ENCODE peak calls at places on chromosomes 12 and 14, in seven cellular contexts. One of them, this sample, is unnamed.
A peak's percentile ranks its signal among the peaks of the same experiment; 100 is the strongest.

GRCh38 chr12:30582943-30583342 is 112.7 kb downstream of the IPO8 start:
- DNase-seq in WERI-Rb-1: no peak
- DNase-seq in right atrium auricular region: no peak
- DNase-seq in lower lobe of right lung: no peak
- DNase-seq in fibroblast of the aortic adventitia: peak; percentile 21
- DNase-seq in GM12865: no peak
- DNase-seq in mucosa of descending colon: no peak
- DNase-seq in this sample: no peak

GRCh38 chr12:9649532-9649940 is 20.0 kb upstream of the CLEC2D start:
- DNase-seq in mucosa of descending colon: peak; percentile 30
- DNase-seq in lower lobe of right lung: no peak
- DNase-seq in fibroblast of the aortic adventitia: no peak
- DNase-seq in GM12865: peak; percentile 65
- DNase-seq in WERI-Rb-1: no peak
- DNase-seq in right atrium auricular region: no peak
- DNase-seq in this sample: no peak

GRCh38 chr14:56156096-56156495 is 37.9 kb downstream of the PELI2 start:
- DNase-seq in GM12865: no peak
- DNase-seq in lower lobe of right lung: no peak
- DNase-seq in fibroblast of the aortic adventitia: peak; percentile 10
- DNase-seq in right atrium auricular region: no peak
- DNase-seq in WERI-Rb-1: no peak
- DNase-seq in mucosa of descending colon: no peak
- DNase-seq in this sample: no peak

GRCh38 chr12:58465418-58465817 is 454.9 kb downstream of the LRIG3 start:
- DNase-seq in mucosa of descending colon: no peak
- DNase-seq in fibroblast of the aortic adventitia: peak; percentile 26
- DNase-seq in right atrium auricular region: no peak
- DNase-seq in WERI-Rb-1: no peak
- DNase-seq in GM12865: no peak
- DNase-seq in lower lobe of right lung: no peak
- DNase-seq in this sample: no peak

GRCh38 chr14:95516554-95517209 is at the start of gene SYNE3:
- DNase-seq in lower lobe of right lung: peak; percentile 73
- DNase-seq in WERI-Rb-1: no peak
- DNase-seq in mucosa of descending colon: peak; percentile 84
- DNase-seq in GM12865: peak; percentile 81
- DNase-seq in fibroblast of the aortic adventitia: no peak
- DNase-seq in right atrium auricular region: no peak
- DNase-seq in this sample: no peak

GRCh38 chr14:79011091-79011919 is 841.1 kb downstream of the NRXN3 start:
- DNase-seq in GM12865: peak; percentile 45
- DNase-seq in lower lobe of right lung: no peak
- DNase-seq in mucosa of descending colon: no peak
- DNase-seq in fibroblast of the aortic adventitia: peak; percentile 59
- DNase-seq in right atrium auricular region: no peak
- DNase-seq in WERI-Rb-1: peak; percentile 11
- DNase-seq in this sample: peak; percentile 64

GRCh38 chr12:78359530-78359929 is 505.0 kb upstream of the SYT1 start:
- DNase-seq in WERI-Rb-1: no peak
- DNase-seq in lower lobe of right lung: no peak
- DNase-seq in GM12865: no peak
- DNase-seq in right atrium auricular region: no peak
- DNase-seq in mucosa of descending colon: no peak
- DNase-seq in fibroblast of the aortic adventitia: peak; percentile 79
- DNase-seq in this sample: peak; percentile 7

GRCh38 chr12:102479099-102479887 is 1.1 kb downstream of the IGF1 start:
- DNase-seq in lower lobe of right lung: no peak
- DNase-seq in right atrium auricular region: no peak
- DNase-seq in mucosa of descending colon: no peak
- DNase-seq in fibroblast of the aortic adventitia: no peak
- DNase-seq in WERI-Rb-1: no peak
- DNase-seq in GM12865: no peak
- DNase-seq in this sample: no peak

GRCh38 chr12:6703631-6704030 is 3.0 kb upstream of the PIANP start:
- DNase-seq in fibroblast of the aortic adventitia: no peak
- DNase-seq in lower lobe of right lung: no peak
- DNase-seq in mucosa of descending colon: no peak
- DNase-seq in GM12865: peak; percentile 31
- DNase-seq in WERI-Rb-1: peak; percentile 61
- DNase-seq in right atrium auricular region: no peak
- DNase-seq in this sample: no peak

GRCh38 chr12:132471011-132471857 is 18.7 kb upstream of the FBRSL1 start:
- DNase-seq in WERI-Rb-1: no peak
- DNase-seq in right atrium auricular region: no peak
- DNase-seq in fibroblast of the aortic adventitia: no peak
- DNase-seq in GM12865: peak; percentile 72
- DNase-seq in lower lobe of right lung: no peak
- DNase-seq in mucosa of descending colon: no peak
- DNase-seq in this sample: no peak

GRCh38 chr14:61720302-61720677 is 25.0 kb downstream of the HIF1A start:
- DNase-seq in mucosa of descending colon: no peak
- DNase-seq in lower lobe of right lung: no peak
- DNase-seq in fibroblast of the aortic adventitia: no peak
- DNase-seq in WERI-Rb-1: no peak
- DNase-seq in GM12865: no peak
- DNase-seq in right atrium auricular region: no peak
- DNase-seq in this sample: no peak

GRCh38 chr12:14810953-14811483 is 3.0 kb downstream of the SMCO3 start:
- DNase-seq in WERI-Rb-1: peak; percentile 28
- DNase-seq in right atrium auricular region: no peak
- DNase-seq in fibroblast of the aortic adventitia: peak; percentile 43
- DNase-seq in GM12865: peak; percentile 4
- DNase-seq in mucosa of descending colon: no peak
- DNase-seq in lower lobe of right lung: no peak
- DNase-seq in this sample: peak; percentile 62

GRCh38 chr12:43329381-43329780 is 222.6 kb downstream of the ADAMTS20 start:
- DNase-seq in mucosa of descending colon: no peak
- DNase-seq in right atrium auricular region: no peak
- DNase-seq in lower lobe of right lung: no peak
- DNase-seq in WERI-Rb-1: no peak
- DNase-seq in fibroblast of the aortic adventitia: peak; percentile 78
- DNase-seq in GM12865: no peak
- DNase-seq in this sample: no peak

GRCh38 chr12:42887657-42888056 is 298.1 kb upstream of the PRICKLE1 start:
- DNase-seq in GM12865: no peak
- DNase-seq in lower lobe of right lung: no peak
- DNase-seq in mucosa of descending colon: no peak
- DNase-seq in WERI-Rb-1: no peak
- DNase-seq in fibroblast of the aortic adventitia: peak; percentile 1
- DNase-seq in right atrium auricular region: no peak
- DNase-seq in this sample: no peak

GRCh38 chr12:66130267-66131066 is at the start of gene LLPH:
- DNase-seq in lower lobe of right lung: peak; percentile 96
- DNase-seq in right atrium auricular region: peak; percentile 91
- DNase-seq in fibroblast of the aortic adventitia: peak; percentile 82
- DNase-seq in GM12865: peak; percentile 95
- DNase-seq in WERI-Rb-1: peak; percentile 88
- DNase-seq in mucosa of descending colon: peak; percentile 92
- DNase-seq in this sample: peak; percentile 87

DNA sequence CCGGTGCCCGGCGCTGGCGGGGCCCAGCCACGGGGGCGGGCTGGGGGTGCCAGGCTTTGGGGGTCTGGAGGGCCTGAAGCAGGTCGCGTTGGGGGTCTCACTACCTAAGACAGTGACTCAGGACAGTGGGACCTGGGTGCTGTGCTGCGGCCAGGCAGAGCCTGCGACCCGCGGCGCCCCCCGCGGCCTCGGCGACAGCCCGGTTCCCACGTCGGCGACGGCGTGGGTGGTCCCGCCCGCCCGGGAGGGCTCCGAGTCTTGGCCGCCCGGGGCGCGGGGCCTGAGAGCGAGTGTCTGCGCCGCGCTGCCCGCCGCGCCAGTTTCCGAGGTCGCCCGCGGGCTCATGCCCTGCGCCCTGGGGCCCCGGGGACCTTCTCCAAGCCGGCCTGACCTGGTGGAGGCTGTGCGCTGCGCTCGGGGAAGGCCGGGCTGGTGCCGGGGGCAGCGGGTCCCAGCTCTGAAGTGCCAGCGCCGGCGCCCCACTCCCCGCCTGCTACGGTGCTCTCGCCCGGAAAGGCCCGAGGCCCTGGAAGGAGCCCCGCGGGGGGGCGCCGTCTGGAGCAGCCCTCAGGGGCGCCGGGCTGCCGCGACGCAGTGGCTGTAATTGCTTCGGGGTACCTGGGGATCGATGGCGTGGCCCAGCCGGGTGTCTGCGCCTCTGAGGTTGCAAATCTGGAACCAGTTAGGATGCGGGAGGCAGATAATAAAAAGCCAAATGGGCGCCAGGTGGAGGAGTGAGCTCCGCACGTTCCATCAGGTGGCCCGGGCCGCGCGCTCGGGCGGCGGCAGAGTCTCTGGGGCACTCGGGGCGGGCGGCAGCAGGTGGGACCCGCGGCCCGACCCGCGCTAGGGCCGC is 102.5 kb upstream of the DIO3 start:
- DNase-seq in WERI-Rb-1: no peak
- DNase-seq in GM12865: no peak
- DNase-seq in right atrium auricular region: no peak
- DNase-seq in mucosa of descending colon: no peak
- DNase-seq in lower lobe of right lung: no peak
- DNase-seq in fibroblast of the aortic adventitia: no peak
- DNase-seq in this sample: no peak
- TF ChIP-seq CTCF in WERI-Rb-1: no peak
- TF ChIP-seq CTCF in GM12865: no peak
- TF ChIP-seq CTCF in right atrium auricular region: no peak
- TF ChIP-seq CTCF in mucosa of descending colon: no peak
- TF ChIP-seq CTCF in lower lobe of right lung: no peak
- TF ChIP-seq CTCF in fibroblast of the aortic adventitia: no peak
- TF ChIP-seq CTCF in this sample: no peak

GRCh38 chr12:87866602-87867292 is 162.5 kb downstream of the C12orf50 start:
- DNase-seq in fibroblast of the aortic adventitia: peak; percentile 14
- DNase-seq in GM12865: peak; percentile 16
- DNase-seq in mucosa of descending colon: no peak
- DNase-seq in WERI-Rb-1: no peak
- DNase-seq in right atrium auricular region: no peak
- DNase-seq in lower lobe of right lung: no peak
- DNase-seq in this sample: peak; percentile 17
- TF ChIP-seq CTCF in fibroblast of the aortic adventitia: peak; percentile 48
- TF ChIP-seq CTCF in GM12865: peak; percentile 50
- TF ChIP-seq CTCF in mucosa of descending colon: no peak
- TF ChIP-seq CTCF in WERI-Rb-1: peak; percentile 52
- TF ChIP-seq CTCF in right atrium auricular region: no peak
- TF ChIP-seq CTCF in lower lobe of right lung: peak; percentile 9
- TF ChIP-seq CTCF in this sample: peak; percentile 60

GRCh38 chr12:74021937-74022336 is 515.7 kb upstream of the ATXN7L3B start:
- DNase-seq in fibroblast of the aortic adventitia: peak; percentile 34
- DNase-seq in lower lobe of right lung: peak; percentile 48
- DNase-seq in right atrium auricular region: no peak
- DNase-seq in mucosa of descending colon: no peak
- DNase-seq in WERI-Rb-1: peak; percentile 84
- DNase-seq in GM12865: peak; percentile 69
- DNase-seq in this sample: peak; percentile 60
- TF ChIP-seq CTCF in fibroblast of the aortic adventitia: peak; percentile 49
- TF ChIP-seq CTCF in lower lobe of right lung: peak; percentile 40
- TF ChIP-seq CTCF in right atrium auricular region: peak; percentile 48
- TF ChIP-seq CTCF in mucosa of descending colon: no peak
- TF ChIP-seq CTCF in WERI-Rb-1: peak; percentile 87
- TF ChIP-seq CTCF in GM12865: peak; percentile 74
- TF ChIP-seq CTCF in this sample: peak; percentile 68

GRCh38 chr14:71221119-71221518 is 313.9 kb downstream of the PCNX1 start:
- DNase-seq in WERI-Rb-1: no peak
- DNase-seq in GM12865: no peak
- DNase-seq in right atrium auricular region: no peak
- DNase-seq in fibroblast of the aortic adventitia: no peak
- DNase-seq in mucosa of descending colon: no peak
- DNase-seq in lower lobe of right lung: no peak
- DNase-seq in this sample: no peak
- TF ChIP-seq CTCF in WERI-Rb-1: no peak
- TF ChIP-seq CTCF in GM12865: no peak
- TF ChIP-seq CTCF in right atrium auricular region: no peak
- TF ChIP-seq CTCF in fibroblast of the aortic adventitia: no peak
- TF ChIP-seq CTCF in mucosa of descending colon: no peak
- TF ChIP-seq CTCF in lower lobe of right lung: no peak
- TF ChIP-seq CTCF in this sample: no peak

GRCh38 chr14:34873591-34874385 is 1.4 kb downstream of the BAZ1A start:
- DNase-seq in fibroblast of the aortic adventitia: no peak
- DNase-seq in mucosa of descending colon: peak; percentile 86
- DNase-seq in lower lobe of right lung: peak; percentile 94
- DNase-seq in WERI-Rb-1: peak; percentile 88
- DNase-seq in right atrium auricular region: peak; percentile 90
- DNase-seq in GM12865: peak; percentile 92
- DNase-seq in this sample: peak; percentile 63
- TF ChIP-seq CTCF in fibroblast of the aortic adventitia: no peak
- TF ChIP-seq CTCF in mucosa of descending colon: no peak
- TF ChIP-seq CTCF in lower lobe of right lung: no peak
- TF ChIP-seq CTCF in WERI-Rb-1: no peak
- TF ChIP-seq CTCF in right atrium auricular region: no peak
- TF ChIP-seq CTCF in GM12865: no peak
- TF ChIP-seq CTCF in this sample: no peak

DNA sequence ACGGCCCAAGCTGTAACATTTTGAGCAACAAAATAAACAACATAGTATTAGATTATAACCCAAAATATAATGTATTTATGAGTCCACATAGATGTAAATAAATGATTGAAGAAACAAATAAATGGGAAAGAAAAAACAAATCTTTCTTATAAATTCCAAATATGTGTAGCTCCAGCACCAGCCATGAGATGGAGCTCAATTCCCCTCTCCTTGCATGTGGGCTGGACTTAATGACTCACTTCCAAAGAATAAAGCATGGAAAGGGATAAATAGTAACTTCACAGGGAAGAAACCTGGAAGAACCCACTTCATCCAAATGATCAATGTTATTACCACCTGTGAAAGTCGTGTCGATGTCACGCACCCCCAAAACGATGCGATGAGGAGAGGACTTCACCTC is 158.8 kb downstream of the RPAP3 start:
- DNase-seq in right atrium auricular region: no peak
- DNase-seq in WERI-Rb-1: no peak
- DNase-seq in mucosa of descending colon: no peak
- DNase-seq in GM12865: no peak
- DNase-seq in lower lobe of right lung: no peak
- DNase-seq in fibroblast of the aortic adventitia: peak; percentile 72
- DNase-seq in this sample: peak; percentile 63
- TF ChIP-seq CTCF in right atrium auricular region: no peak
- TF ChIP-seq CTCF in WERI-Rb-1: peak; percentile 3
- TF ChIP-seq CTCF in mucosa of descending colon: no peak
- TF ChIP-seq CTCF in GM12865: no peak
- TF ChIP-seq CTCF in lower lobe of right lung: peak; percentile 10
- TF ChIP-seq CTCF in fibroblast of the aortic adventitia: peak; percentile 66
- TF ChIP-seq CTCF in this sample: peak; percentile 64

DNA sequence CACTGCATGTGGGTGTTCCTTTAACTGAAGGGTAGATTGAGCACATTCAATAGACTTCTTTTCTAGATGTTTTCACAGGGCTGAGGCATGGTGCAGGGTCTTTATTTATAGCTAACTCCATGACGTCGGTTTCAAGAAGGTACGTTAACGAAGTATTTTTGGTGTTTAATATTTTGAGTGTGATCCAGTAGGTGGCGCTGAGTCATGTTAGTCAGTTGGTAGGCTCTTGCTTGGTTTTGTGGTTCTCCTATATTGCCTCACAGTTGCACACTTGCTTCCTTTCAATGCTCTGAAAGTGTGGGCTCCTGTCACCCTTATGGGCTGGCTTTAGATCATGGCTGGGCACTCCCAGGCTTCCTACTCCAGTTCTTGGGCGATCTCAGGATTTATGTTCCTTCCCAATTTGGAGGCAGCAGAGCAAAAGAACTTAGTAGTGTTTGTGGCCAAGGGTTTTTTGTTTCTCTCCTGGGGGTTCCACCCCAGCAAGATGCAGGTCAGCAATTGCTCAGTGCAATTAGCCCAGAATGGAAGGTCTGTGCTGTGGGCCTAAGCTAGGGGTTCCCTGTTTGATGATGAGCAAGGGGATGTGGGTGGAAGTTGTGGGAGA is 471.6 kb upstream of the FOXG1 start:
- DNase-seq in GM12865: no peak
- DNase-seq in WERI-Rb-1: no peak
- DNase-seq in lower lobe of right lung: no peak
- DNase-seq in right atrium auricular region: no peak
- DNase-seq in fibroblast of the aortic adventitia: peak; percentile 45
- DNase-seq in mucosa of descending colon: no peak
- DNase-seq in this sample: peak; percentile 67
- TF ChIP-seq CTCF in GM12865: no peak
- TF ChIP-seq CTCF in WERI-Rb-1: peak; percentile 66
- TF ChIP-seq CTCF in lower lobe of right lung: no peak
- TF ChIP-seq CTCF in right atrium auricular region: no peak
- TF ChIP-seq CTCF in fibroblast of the aortic adventitia: peak; percentile 5
- TF ChIP-seq CTCF in mucosa of descending colon: no peak
- TF ChIP-seq CTCF in this sample: peak; percentile 35

This sample was measured in fibroblast of pulmonary artery.